ENCODE peak calls at places on chromosomes 2 and 18, in four cellular contexts. S is cardiac muscle cell, R is HCT116, P is hepatocyte. I is an unnamed sample.

GRCh38 chr2:67503066-67503795 is 106.1 kb downstream of the ETAA1 start:
- DNase-seq in S (no peak), R (no peak), P (no peak), I (peak; percentile 77)

GRCh38 chr2:24351981-24352380 is 8.4 kb downstream of the ITSN2 start:
- DNase-seq in S (peak; percentile 26), R (no peak), P (no peak), I (no peak)

GRCh38 chr2:109332880-109333279 is 203.9 kb downstream of the SH3RF3 start:
- DNase-seq in S (no peak), R (no peak), P (no peak), I (no peak)

GRCh38 chr18:75076286-75076685 is 132.7 kb downstream of the PTGR3 start:
- DNase-seq in S (no peak), R (no peak), P (no peak), I (no peak)

GRCh38 chr2:42569883-42570282 is 1.5 kb downstream of the MTA3 start:
- DNase-seq in S (peak; percentile 6), R (no peak), P (no peak), I (no peak)

GRCh38 chr2:172564376-172564775 is 8.5 kb downstream of the PDK1 start:
- DNase-seq in S (no peak), R (no peak), P (no peak), I (no peak)

GRCh38 chr2:69567157-69567908 is 76.2 kb downstream of the AAK1 start:
- DNase-seq in S (no peak), R (no peak), P (no peak), I (peak; percentile 11)

GRCh38 chr2:145012806-145013205 is 492.9 kb upstream of the ZEB2 start:
- DNase-seq in S (no peak), R (no peak), P (no peak), I (no peak)

GRCh38 chr2:181124499-181124898 is 144.1 kb downstream of the UBE2E3 start:
- DNase-seq in S (no peak), R (no peak), P (no peak), I (no peak)

GRCh38 chr2:165698621-165698946 is 95.5 kb downstream of the GALNT3 start:
- DNase-seq in S (peak; percentile 56), R (peak; percentile 19), P (peak; percentile 72), I (peak; percentile 53)

GRCh38 chr2:28647682-28648081 is 103.9 kb upstream of the PPP1CB start:
- DNase-seq in S (no peak), R (no peak), P (no peak), I (no peak)

GRCh38 chr18:66136039-66136438 is 385.2 kb downstream of the CDH7 start:
- DNase-seq in S (peak; percentile 33), R (no peak), P (no peak), I (no peak)

GRCh38 chr2:232146294-232146693 is 184.8 kb downstream of the DIS3L2 start:
- DNase-seq in S (no peak), R (no peak), P (no peak), I (no peak)

GRCh38 chr18:29140590-29140989 is 963.7 kb upstream of the CDH2 start:
- DNase-seq in S (no peak), R (no peak), P (no peak), I (no peak)

GRCh38 chr2:234630676-234631350 is 133.9 kb upstream of the ARL4C start:
- DNase-seq in S (peak; percentile 11), R (no peak), P (no peak), I (peak; percentile 31)

GRCh38 chr2:128261245-128262128 is 57.2 kb downstream of the HS6ST1 start:
- DNase-seq in S (no peak), R (no peak), P (no peak), I (no peak)

GRCh38 chr18:43627833-43628370 is 350.6 kb upstream of the SYT4 start:
- DNase-seq in S (no peak), R (no peak), P (no peak), I (no peak)

GRCh38 chr2:113117594-113118262 is 9.7 kb upstream of the IL1RN start:
- DNase-seq in S (no peak), R (no peak), P (peak; percentile 68), I (peak; percentile 82)

GRCh38 chr2:85951351-85952067 is 62.7 kb upstream of the ST3GAL5 start:
- DNase-seq in S (no peak), R (no peak), P (peak; percentile 40), I (no peak)

GRCh38 chr2:109692013-109692738 is 78.0 kb downstream of the SOWAHC start:
- DNase-seq in S (no peak), R (no peak), P (no peak), I (no peak)

GRCh38 chr2:68938938-68939337 is 13.8 kb downstream of the GKN2 start:
- DNase-seq in S (no peak), R (no peak), P (no peak), I (no peak)

GRCh38 chr2:96205888-96206287 is 2.7 kb downstream of the STARD7 start:
- DNase-seq in S (peak; percentile 42), R (no peak), P (no peak), I (peak; percentile 31)

GRCh38 chr18:50009772-50010171 is 185.2 kb downstream of the MYO5B start:
- DNase-seq in S (peak; percentile 55), R (peak; percentile 52), P (peak; percentile 52), I (peak; percentile 10)

GRCh38 chr2:231563378-231563961 is 29.2 kb upstream of the TEX44 start:
- DNase-seq in S (peak; percentile 67), R (peak; percentile 65), P (peak; percentile 80), I (peak; percentile 68)

GRCh38 chr2:72012886-72013574 is 134.6 kb downstream of the CYP26B1 start:
- DNase-seq in S (no peak), R (no peak), P (peak; percentile 40), I (no peak)

GRCh38 chr2:124081154-124081771 is 56.2 kb downstream of the CNTNAP5 start:
- DNase-seq in S (no peak), R (no peak), P (peak; percentile 22), I (peak; percentile 46)

GRCh38 chr18:63319383-63320040 is at the start of gene BCL2:
- DNase-seq in S (peak; percentile 52), R (no peak), P (peak; percentile 16), I (peak; percentile 25)

GRCh38 chr18:63320690-63321265 is 1.2 kb upstream of the BCL2 start:
- DNase-seq in S (peak; percentile 43), R (no peak), P (peak; percentile 54), I (no peak)

GRCh38 chr18:63321291-63321690 is 1.7 kb upstream of the BCL2 start:
- DNase-seq in S (no peak), R (no peak), P (no peak), I (no peak)

GRCh38 chr18:63318882-63319382 is 637 bp downstream of the BCL2 start:
- DNase-seq in S (no peak), R (no peak), P (no peak), I (no peak)

GRCh38 chr18:63320041-63320689 is 596 bp upstream of the BCL2 start:
- DNase-seq in S (peak; percentile 78), R (peak; percentile 29), P (peak; percentile 83), I (peak; percentile 51)
- TF ChIP-seq CTCF in S (no peak), R (no peak), P (no peak), I (peak; percentile 79)

GRCh38 chr18:21600526-21601410 is at the start of gene ESCO1:
- DNase-seq in S (peak; percentile 97), R (peak; percentile 99), P (peak; percentile 98), I (peak; percentile 90)

GRCh38 chr18:21599585-21600525 is 649 bp downstream of the ESCO1 start:
- DNase-seq in S (peak; percentile 79), R (no peak), P (peak; percentile 84), I (peak; percentile 57)

GRCh38 chr18:21604711-21605110 is 4.2 kb upstream of the ESCO1 start:
- DNase-seq in S (no peak), R (no peak), P (no peak), I (no peak)

GRCh38 chr18:21605218-21605617 is 4.7 kb upstream of the ESCO1 start:
- DNase-seq in S (no peak), R (no peak), P (no peak), I (no peak)

GRCh38 chr18:21602302-21602592 is 1.7 kb upstream of the ESCO1 start:
- DNase-seq in S (no peak), R (no peak), P (no peak), I (no peak)
- H3K27ac ChIP-seq in S (no peak overlapping the region), R (no peak overlapping the region), P (no peak overlapping the region), I (peak overlapping the region; percentile 98)

GRCh38 chr2:64168231-64168630 is 24.0 kb upstream of the PELI1 start:
- DNase-seq in S (no peak), R (no peak), P (no peak), I (no peak)

GRCh38 chr2:64165696-64166095 is 21.5 kb upstream of the PELI1 start:
- DNase-seq in S (no peak), R (no peak), P (no peak), I (no peak)

GRCh38 chr2:64168756-64169155 is 24.5 kb upstream of the PELI1 start:
- DNase-seq in S (no peak), R (no peak), P (no peak), I (peak; percentile 81)

GRCh38 chr2:64166212-64166611 is 22.0 kb upstream of the PELI1 start:
- DNase-seq in S (no peak), R (no peak), P (no peak), I (no peak)

DNA sequence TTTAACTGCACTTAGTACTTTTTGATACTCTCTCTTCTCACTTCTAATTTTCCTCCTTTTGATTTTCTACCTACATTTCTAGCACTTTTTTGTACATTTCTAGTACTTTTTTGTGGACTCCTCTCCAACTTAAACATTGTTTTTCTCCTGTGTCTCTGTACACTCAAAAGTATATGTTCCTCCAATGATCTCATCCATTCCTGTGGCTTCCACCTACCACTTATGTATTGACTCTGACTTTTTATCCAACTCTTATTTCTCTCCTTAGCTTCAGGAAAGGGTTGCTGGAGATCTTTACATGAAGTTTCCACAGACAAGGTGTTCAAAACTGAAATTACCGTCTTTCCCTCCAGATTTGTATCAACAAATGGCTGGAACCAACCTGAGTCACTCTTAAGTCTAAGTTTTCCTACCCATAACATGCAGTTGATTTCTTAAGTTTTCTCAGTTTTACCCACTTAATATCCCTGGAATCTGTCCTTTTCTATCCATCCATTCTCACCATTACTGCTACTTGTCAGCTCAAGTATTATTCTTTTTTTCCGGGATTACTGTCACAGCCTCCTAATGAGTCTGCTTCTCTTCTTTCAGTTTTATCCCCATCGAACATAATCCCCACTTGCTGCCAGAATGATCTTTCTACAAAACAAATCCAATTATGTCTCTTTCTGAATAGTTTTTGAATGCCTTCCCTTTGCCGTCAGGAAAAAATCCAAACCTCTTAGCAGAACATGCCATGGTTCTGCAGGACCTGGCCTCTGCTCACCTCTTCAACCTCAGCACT is 22.6 kb upstream of the PELI1 start:
- DNase-seq in S (no peak), R (no peak), P (no peak), I (no peak)
- TF ChIP-seq CTCF in S (no peak), R (no peak), P (no peak), I (no peak)

GRCh38 chr18:58004317-58004716 is 39.7 kb upstream of the NEDD4L start:
- DNase-seq in S (no peak), R (peak; percentile 60), P (no peak), I (peak; percentile 39)

GRCh38 chr18:58009166-58009565 is 34.9 kb upstream of the NEDD4L start:
- DNase-seq in S (no peak), R (no peak), P (no peak), I (no peak)

GRCh38 chr18:58005885-58006523 is 38.0 kb upstream of the NEDD4L start:
- DNase-seq in S (no peak), R (peak; percentile 34), P (no peak), I (peak; percentile 12)

GRCh38 chr18:58010265-58010664 is 33.8 kb upstream of the NEDD4L start:
- DNase-seq in S (no peak), R (no peak), P (no peak), I (no peak)

DNA sequence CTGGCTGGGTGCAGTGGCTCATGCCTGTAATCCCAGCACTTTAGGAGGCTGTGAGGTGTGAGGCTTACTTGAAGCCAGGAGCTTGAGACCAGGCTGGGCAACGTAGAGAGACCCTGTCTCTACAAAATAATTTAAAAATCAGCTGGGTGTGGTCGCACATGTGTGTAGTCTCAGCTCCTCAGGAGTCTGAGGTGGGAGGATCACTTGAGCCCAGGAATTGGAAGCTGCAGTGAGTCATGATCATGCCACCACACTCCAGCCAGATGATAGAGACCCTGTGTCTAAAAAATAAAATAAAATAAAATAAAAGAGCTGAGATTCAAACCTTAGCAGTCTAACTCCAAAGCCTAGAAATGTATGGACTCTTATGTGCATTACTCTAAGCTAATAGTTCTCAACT is 39.0 kb upstream of the NEDD4L start:
- DNase-seq in S (no peak), R (no peak), P (no peak), I (no peak)
- H3K27ac ChIP-seq in S (no peak overlapping the region), R (peak overlapping the region; percentile 39), P (no peak overlapping the region), I (no peak overlapping the region)